ENCODE peak calls at places on chromosomes 13 and 19, in nine cellular contexts. K is left ventricle myocardium superior, Z is coronary artery, B is LHCN-M2, G is putamen, O is retina, E is left cardiac atrium, P is astrocyte of the spinal cord, C is fibroblast of the aortic adventitia. Y is an unnamed sample.
A peak's percentile ranks its signal among the peaks of the same experiment; 100 is the strongest.

GRCh38 chr19:30066781-30067759 is 125.0 kb downstream of the URI1 start:
- DNase-seq in K (no peak), Z (no peak), B (no peak), G (no peak), O (no peak), E (no peak), P (no peak), C (no peak), Y (peak; percentile 71)

GRCh38 chr13:76533251-76533650 is 353.0 kb downstream of the KCTD12 start:
- DNase-seq in K (no peak), Z (no peak), B (no peak), G (no peak), O (no peak), E (no peak), P (peak; percentile 29), C (no peak), Y (no peak)

GRCh38 chr19:47158879-47159509 is 28.4 kb downstream of the SAE1 start:
- DNase-seq in K (no peak), Z (no peak), B (peak; percentile 69), G (peak; percentile 52), O (no peak), E (no peak), P (peak; percentile 41), C (no peak), Y (no peak)

GRCh38 chr13:96967248-96967745 is 27.0 kb downstream of the OXGR1 start:
- DNase-seq in K (no peak), Z (no peak), B (no peak), G (no peak), O (no peak), E (no peak), P (no peak), C (peak; percentile 24), Y (no peak)

GRCh38 chr19:27745978-27746542 is 1466.9 kb downstream of the UQCRFS1 start:
- DNase-seq in K (no peak), Z (peak; percentile 40), B (no peak), G (no peak), O (no peak), E (no peak), P (no peak), C (no peak), Y (peak; percentile 59)

GRCh38 chr13:99009987-99010551 is 32.2 kb upstream of the DOCK9 start:
- DNase-seq in K (no peak), Z (no peak), B (no peak), G (no peak), O (peak; percentile 28), E (no peak), P (no peak), C (no peak), Y (no peak)

GRCh38 chr13:28716511-28716910 is 2.3 kb downstream of the SLC46A3 start:
- DNase-seq in K (peak; percentile 31), Z (no peak), B (peak; percentile 72), G (no peak), O (peak; percentile 4), E (peak; percentile 59), P (peak; percentile 46), C (peak; percentile 73), Y (no peak)

GRCh38 chr19:10295305-10295846 is 5.6 kb downstream of the ICAM5 start:
- DNase-seq in K (peak; percentile 54), Z (no peak), B (peak; percentile 12), G (no peak), O (peak; percentile 46), E (no peak), P (no peak), C (no peak), Y (no peak)

GRCh38 chr19:40225440-40226305 is 816 bp downstream of the CCNP start:
- DNase-seq in K (no peak), Z (no peak), B (peak; percentile 21), G (no peak), O (no peak), E (no peak), P (peak; percentile 49), C (peak; percentile 27), Y (no peak)

GRCh38 chr13:91406619-91407018 is 8.2 kb downstream of the GPC5 start:
- DNase-seq in K (peak; percentile 13), Z (no peak), B (peak; percentile 19), G (peak; percentile 14), O (no peak), E (no peak), P (peak; percentile 42), C (peak; percentile 51), Y (no peak)

GRCh38 chr19:377801-378581 is 31.0 kb downstream of the C2CD4C start:
- DNase-seq in K (no peak), Z (peak; percentile 65), B (no peak), G (no peak), O (no peak), E (no peak), P (no peak), C (no peak), Y (no peak)

GRCh38 chr19:53904909-53905308 is 4.2 kb upstream of the CACNG7 start:
- DNase-seq in K (no peak), Z (no peak), B (no peak), G (no peak), O (no peak), E (no peak), P (no peak), C (no peak), Y (no peak)

GRCh38 chr13:51912091-51912490 is 50.3 kb downstream of the CCDC70 start:
- DNase-seq in K (no peak), Z (no peak), B (peak; percentile 15), G (peak; percentile 78), O (no peak), E (no peak), P (no peak), C (no peak), Y (no peak)

GRCh38 chr13:110641055-110642015 is 26.0 kb downstream of the NAXD start:
- DNase-seq in K (peak; percentile 70), Z (no peak), B (no peak), G (no peak), O (no peak), E (peak; percentile 48), P (peak; percentile 34), C (no peak), Y (no peak)

GRCh38 chr19:8462601-8463000 is 17.8 kb downstream of the HNRNPM start:
- DNase-seq in K (no peak), Z (no peak), B (no peak), G (peak; percentile 29), O (no peak), E (no peak), P (no peak), C (no peak), Y (no peak)

GRCh38 chr13:24281188-24282008 is 28.0 kb upstream of the C1QTNF9 start:
- DNase-seq in K (no peak), Z (peak; percentile 62), B (no peak), G (no peak), O (peak; percentile 10), E (no peak), P (no peak), C (no peak), Y (no peak)

GRCh38 chr13:77492982-77493381 is 42.5 kb upstream of the SCEL start:
- DNase-seq in K (no peak), Z (no peak), B (peak; percentile 12), G (peak; percentile 25), O (peak; percentile 31), E (no peak), P (peak; percentile 33), C (peak; percentile 58), Y (no peak)

GRCh38 chr19:13146763-13147563 is 3.2 kb downstream of the STX10 start:
- DNase-seq in K (peak; percentile 60), Z (no peak), B (no peak), G (no peak), O (no peak), E (no peak), P (no peak), C (peak; percentile 48), Y (no peak)

GRCh38 chr13:32211788-32212187 is 103.4 kb downstream of the ZAR1L start:
- DNase-seq in K (no peak), Z (no peak), B (peak; percentile 90), G (no peak), O (no peak), E (no peak), P (peak; percentile 90), C (peak; percentile 95), Y (no peak)

GRCh38 chr19:49687566-49688316 is 1.7 kb upstream of the ADM5 start:
- DNase-seq in K (no peak), Z (no peak), B (no peak), G (no peak), O (no peak), E (no peak), P (no peak), C (no peak), Y (no peak)

GRCh38 chr19:43594710-43595604 is 977 bp downstream of the IRGQ start:
- DNase-seq in K (peak; percentile 57), Z (no peak), B (peak; percentile 44), G (peak; percentile 47), O (peak; percentile 79), E (peak; percentile 56), P (peak; percentile 63), C (peak; percentile 59), Y (no peak)

GRCh38 chr19:42303101-42303464 is 659 bp upstream of the PAFAH1B3 start:
- DNase-seq in K (no peak), Z (no peak), B (no peak), G (no peak), O (no peak), E (no peak), P (no peak), C (no peak), Y (no peak)